ENCODE peak calls at places on chromosomes 5 and 9, in five cellular contexts. W, V, O, G and H are unnamed samples.

GRCh38 chr5:76401801-76402250 is 1.3 kb upstream of the IQGAP2 start:
- DNase-seq in V (no peak), W (no peak), O (no peak), G (no peak), H (no peak)

GRCh38 chr5:86679949-86680348 is 62.2 kb downstream of the COX7C start:
- DNase-seq in G (no peak), O (no peak), V (no peak), W (no peak), H (no peak)

GRCh38 chr5:38843665-38844064 is 2.1 kb upstream of the OSMR start:
- DNase-seq in V (no peak), O (no peak), W (no peak), G (no peak), H (no peak)

GRCh38 chr9:125742657-125743056 is 4.5 kb upstream of the PBX3 start:
- DNase-seq in V (no peak), G (no peak), W (no peak), O (no peak), H (no peak)

GRCh38 chr5:164636456-164636855 is 1131.0 kb downstream of the MAT2B start:
- DNase-seq in O (no peak), G (no peak), W (no peak), V (no peak), H (no peak)

GRCh38 chr9:106417685-106418084 is 445.3 kb upstream of the ZNF462 start:
- DNase-seq in O (no peak), V (no peak), G (no peak), W (no peak), H (no peak)

GRCh38 chr9:27880640-27881039 is 307.4 kb upstream of the C9orf72 start:
- DNase-seq in G (no peak), W (no peak), V (no peak), O (no peak), H (no peak)

GRCh38 chr9:124860582-124861341 is 995 bp downstream of the RPL35 start:
- DNase-seq in O (no peak), V (no peak), G (no peak), W (no peak), H (no peak)

GRCh38 chr9:114307323-114308250 is 15.3 kb upstream of the ORM1 start:
- DNase-seq in V (no peak), W (no peak), O (peak; percentile 8), G (no peak), H (no peak)

GRCh38 chr5:157456301-157456700 is 3.7 kb upstream of the NIPAL4 start:
- DNase-seq in W (no peak), G (no peak), V (no peak), O (no peak), H (no peak)

GRCh38 chr9:18549772-18550171 is 75.8 kb downstream of the ADAMTSL1 start:
- DNase-seq in O (no peak), W (no peak), V (no peak), G (no peak), H (no peak)